ENCODE peak calls at places on chromosomes 2 and 18, in four cellular contexts. One of them, this sample, is unnamed. For H3K27me3 and H3K9me3, the result is how much of the 10 kb centered on the place peaks cover.

GRCh38 chr2:190677255-190677654 is 28.4 kb downstream of the NAB1 start:
- DNase-seq in naive thymus-derived CD4-positive, alpha-beta T cell: no peak
- DNase-seq in astrocyte: no peak
- DNase-seq in body of pancreas: no peak
- DNase-seq in this sample: no peak

GRCh38 chr2:220277445-220277960 is 650.1 kb downstream of the SLC4A3 start:
- DNase-seq in naive thymus-derived CD4-positive, alpha-beta T cell: no peak
- DNase-seq in astrocyte: peak
- DNase-seq in body of pancreas: peak
- DNase-seq in this sample: no peak

GRCh38 chr2:69645026-69645425 is 1.5 kb upstream of the AAK1 start:
- DNase-seq in body of pancreas: no peak
- DNase-seq in naive thymus-derived CD4-positive, alpha-beta T cell: peak
- DNase-seq in astrocyte: no peak
- DNase-seq in this sample: no peak

GRCh38 chr18:59669872-59670657 is 27.2 kb downstream of the CCBE1 start:
- DNase-seq in body of pancreas: no peak
- DNase-seq in naive thymus-derived CD4-positive, alpha-beta T cell: no peak
- DNase-seq in astrocyte: no peak
- DNase-seq in this sample: no peak

GRCh38 chr2:128565441-128565840 is 246.8 kb upstream of the HS6ST1 start:
- DNase-seq in body of pancreas: no peak
- DNase-seq in naive thymus-derived CD4-positive, alpha-beta T cell: no peak
- DNase-seq in astrocyte: no peak
- DNase-seq in this sample: no peak

GRCh38 chr18:12391487-12392136 is 14.6 kb upstream of the AFG3L2 start:
- DNase-seq in astrocyte: peak
- DNase-seq in body of pancreas: peak
- DNase-seq in naive thymus-derived CD4-positive, alpha-beta T cell: peak
- DNase-seq in this sample: peak

GRCh38 chr2:127012868-127013267 is 94.1 kb downstream of the BIN1 start:
- DNase-seq in naive thymus-derived CD4-positive, alpha-beta T cell: no peak
- DNase-seq in body of pancreas: no peak
- DNase-seq in astrocyte: no peak
- DNase-seq in this sample: no peak

GRCh38 chr2:209823484-209823883 is 51.9 kb downstream of the UNC80 start:
- DNase-seq in naive thymus-derived CD4-positive, alpha-beta T cell: no peak
- DNase-seq in body of pancreas: no peak
- DNase-seq in astrocyte: no peak
- DNase-seq in this sample: no peak

GRCh38 chr2:240220371-240220770 is 79.9 kb upstream of the OTOS start:
- DNase-seq in body of pancreas: no peak
- DNase-seq in astrocyte: peak
- DNase-seq in naive thymus-derived CD4-positive, alpha-beta T cell: no peak
- DNase-seq in this sample: no peak

GRCh38 chr2:229350117-229350805 is 79.2 kb upstream of the PID1 start:
- DNase-seq in body of pancreas: no peak
- DNase-seq in naive thymus-derived CD4-positive, alpha-beta T cell: no peak
- DNase-seq in astrocyte: no peak
- DNase-seq in this sample: no peak

GRCh38 chr2:223815186-223815883 is 22.0 kb downstream of the AP1S3 start:
- DNase-seq in body of pancreas: no peak
- DNase-seq in astrocyte: peak
- DNase-seq in naive thymus-derived CD4-positive, alpha-beta T cell: no peak
- DNase-seq in this sample: no peak

GRCh38 chr2:158999458-158999857 is 31.0 kb downstream of the TANC1 start:
- DNase-seq in body of pancreas: no peak
- DNase-seq in naive thymus-derived CD4-positive, alpha-beta T cell: no peak
- DNase-seq in astrocyte: peak
- DNase-seq in this sample: no peak

GRCh38 chr18:55301196-55301540 is 286.8 kb downstream of the TCF4 start:
- DNase-seq in naive thymus-derived CD4-positive, alpha-beta T cell: no peak
- DNase-seq in body of pancreas: no peak
- DNase-seq in astrocyte: no peak
- DNase-seq in this sample: no peak

GRCh38 chr18:28485918-28486317 is 309.0 kb upstream of the CDH2 start:
- DNase-seq in naive thymus-derived CD4-positive, alpha-beta T cell: no peak
- DNase-seq in astrocyte: no peak
- DNase-seq in body of pancreas: no peak
- DNase-seq in this sample: no peak

GRCh38 chr2:230007931-230008707 is 60.6 kb downstream of the SLC16A14 start:
- DNase-seq in naive thymus-derived CD4-positive, alpha-beta T cell: peak
- DNase-seq in body of pancreas: peak
- DNase-seq in astrocyte: peak
- DNase-seq in this sample: peak

GRCh38 chr18:79133724-79134123 is 64.5 kb downstream of the ATP9B start:
- DNase-seq in naive thymus-derived CD4-positive, alpha-beta T cell: no peak
- DNase-seq in body of pancreas: no peak
- DNase-seq in astrocyte: no peak
- DNase-seq in this sample: no peak

GRCh38 chr18:2486426-2486825 is 84.9 kb downstream of the METTL4 start:
- DNase-seq in body of pancreas: no peak
- DNase-seq in astrocyte: no peak
- DNase-seq in naive thymus-derived CD4-positive, alpha-beta T cell: no peak
- DNase-seq in this sample: no peak

GRCh38 chr2:2801458-2801857 is 470.4 kb upstream of the MYT1L start:
- DNase-seq in body of pancreas: no peak
- DNase-seq in astrocyte: no peak
- DNase-seq in naive thymus-derived CD4-positive, alpha-beta T cell: no peak
- DNase-seq in this sample: no peak

DNA sequence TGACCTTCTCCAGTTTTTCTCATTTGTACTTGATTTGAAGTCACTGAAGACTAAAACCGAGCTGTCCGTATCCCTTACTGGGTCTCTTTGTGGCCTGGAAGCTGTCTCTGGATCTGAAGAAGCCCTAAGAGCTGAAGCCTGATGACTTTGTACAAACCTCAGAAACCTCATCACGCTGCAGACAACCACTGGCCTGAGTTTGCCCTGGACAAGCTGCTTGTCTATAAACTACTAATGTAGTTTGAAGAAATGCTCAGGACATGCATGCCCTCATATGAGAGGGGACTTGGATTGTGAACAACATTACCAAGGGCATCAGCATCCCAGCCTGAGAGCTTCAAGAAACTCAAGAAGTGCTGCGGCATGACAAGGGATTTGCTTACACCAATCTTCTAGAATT is 79.3 kb upstream of the CBLN2 start:
- DNase-seq in astrocyte: no peak
- DNase-seq in naive thymus-derived CD4-positive, alpha-beta T cell: no peak
- DNase-seq in body of pancreas: no peak
- DNase-seq in this sample: no peak
- H3K27me3 ChIP-seq in astrocyte: under half
- H3K27me3 ChIP-seq in naive thymus-derived CD4-positive, alpha-beta T cell: under half
- H3K27me3 ChIP-seq in body of pancreas: under half
- H3K27me3 ChIP-seq in this sample: under half

DNA sequence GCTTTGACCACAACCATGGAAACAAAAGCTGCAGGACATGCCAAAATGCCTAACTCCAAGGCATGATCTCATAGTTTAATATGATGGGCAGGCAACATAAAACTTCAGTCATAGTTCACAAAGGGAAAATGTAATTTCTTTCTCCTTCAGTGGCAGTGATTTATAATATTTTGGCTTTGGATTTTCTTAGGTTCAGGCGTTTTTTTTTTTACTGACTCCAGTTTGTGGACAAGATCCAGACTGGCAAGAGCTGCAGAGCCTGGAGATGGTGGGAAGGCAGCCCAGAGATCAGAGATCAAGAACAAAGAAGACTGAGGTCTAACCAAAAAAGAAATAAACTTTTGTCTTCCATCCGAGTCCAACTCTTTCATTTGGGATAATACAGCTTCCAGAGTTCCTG is 215.4 kb upstream of the SETBP1 start:
- DNase-seq in astrocyte: peak
- DNase-seq in naive thymus-derived CD4-positive, alpha-beta T cell: no peak
- DNase-seq in body of pancreas: no peak
- DNase-seq in this sample: no peak
- H3K9me3 ChIP-seq in astrocyte: under half
- H3K9me3 ChIP-seq in naive thymus-derived CD4-positive, alpha-beta T cell: under half
- H3K9me3 ChIP-seq in body of pancreas: under half
- H3K9me3 ChIP-seq in this sample: under half

DNA sequence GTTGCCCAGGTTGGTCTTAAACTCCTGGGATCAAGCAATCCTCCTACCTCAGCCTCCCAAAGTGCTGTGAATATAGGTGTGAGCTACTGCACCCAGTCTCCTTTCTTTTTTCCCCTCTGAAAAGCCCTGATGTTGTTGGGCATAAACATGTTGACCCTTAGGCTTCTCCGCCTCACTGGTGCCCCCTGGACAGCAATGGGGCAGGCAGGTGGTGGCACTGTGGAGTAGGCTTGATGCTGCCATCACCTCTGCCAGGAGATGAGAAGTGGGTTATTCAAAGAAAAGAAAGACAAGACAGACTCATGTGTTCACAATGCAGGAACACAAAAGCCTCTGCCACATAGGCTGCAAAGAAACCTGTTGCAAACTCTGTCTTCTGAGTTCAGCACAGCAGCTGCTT is 169.9 kb downstream of the EN1 start:
- DNase-seq in body of pancreas: no peak
- DNase-seq in astrocyte: no peak
- DNase-seq in naive thymus-derived CD4-positive, alpha-beta T cell: no peak
- DNase-seq in this sample: no peak
- H3K27me3 ChIP-seq in body of pancreas: under half
- H3K27me3 ChIP-seq in astrocyte: under half
- H3K27me3 ChIP-seq in naive thymus-derived CD4-positive, alpha-beta T cell: under half
- H3K27me3 ChIP-seq in this sample: under half

GRCh38 chr18:8911408-8912340 is 190.8 kb upstream of the NDUFV2 start:
- DNase-seq in body of pancreas: no peak
- DNase-seq in astrocyte: no peak
- DNase-seq in naive thymus-derived CD4-positive, alpha-beta T cell: no peak
- DNase-seq in this sample: no peak
- H3K9me3 ChIP-seq in body of pancreas: under half
- H3K9me3 ChIP-seq in astrocyte: under half
- H3K9me3 ChIP-seq in naive thymus-derived CD4-positive, alpha-beta T cell: under half
- H3K9me3 ChIP-seq in this sample: under half

This sample was measured in HAP-1.